ENCODE peak calls at places on chromosome 20, in seven cellular contexts. One of them, this sample, is unnamed.
A peak's percentile ranks its signal among the peaks of the same experiment; 100 is the strongest.

GRCh38 chr20:13638496-13639477 is at the start of gene TASP1:
- DNase-seq in neural crest cell: peak; percentile 78
- DNase-seq in mucosa of gallbladder: peak; percentile 97
- DNase-seq in IMR-90: peak; percentile 94
- DNase-seq in ELR: peak; percentile 95
- DNase-seq in C1 segment of cervical spinal cord: peak; percentile 90
- DNase-seq in skeletal muscle cell: peak; percentile 81
- DNase-seq in this sample: peak; percentile 95

GRCh38 chr20:12084482-12084881 is 166.8 kb downstream of the BTBD3 start:
- DNase-seq in neural crest cell: no peak
- DNase-seq in ELR: no peak
- DNase-seq in skeletal muscle cell: no peak
- DNase-seq in IMR-90: no peak
- DNase-seq in mucosa of gallbladder: no peak
- DNase-seq in C1 segment of cervical spinal cord: no peak
- DNase-seq in this sample: no peak

GRCh38 chr20:10653593-10654288 is 20.1 kb downstream of the JAG1 start:
- DNase-seq in ELR: peak; percentile 26
- DNase-seq in IMR-90: peak; percentile 94
- DNase-seq in C1 segment of cervical spinal cord: no peak
- DNase-seq in skeletal muscle cell: peak; percentile 75
- DNase-seq in mucosa of gallbladder: no peak
- DNase-seq in neural crest cell: no peak
- DNase-seq in this sample: peak; percentile 59

GRCh38 chr20:63491078-63491477 is 7.8 kb downstream of the EEF1A2 start:
- DNase-seq in skeletal muscle cell: no peak
- DNase-seq in ELR: no peak
- DNase-seq in neural crest cell: no peak
- DNase-seq in IMR-90: no peak
- DNase-seq in C1 segment of cervical spinal cord: no peak
- DNase-seq in mucosa of gallbladder: no peak
- DNase-seq in this sample: no peak

GRCh38 chr20:48157970-48158369 is 372.7 kb upstream of the SULF2 start:
- DNase-seq in IMR-90: no peak
- DNase-seq in ELR: no peak
- DNase-seq in C1 segment of cervical spinal cord: peak; percentile 0
- DNase-seq in skeletal muscle cell: no peak
- DNase-seq in neural crest cell: no peak
- DNase-seq in mucosa of gallbladder: peak; percentile 11
- DNase-seq in this sample: no peak

GRCh38 chr20:24048014-24048611 is 59.5 kb upstream of the GGTLC1 start:
- DNase-seq in neural crest cell: no peak
- DNase-seq in IMR-90: no peak
- DNase-seq in skeletal muscle cell: no peak
- DNase-seq in C1 segment of cervical spinal cord: no peak
- DNase-seq in mucosa of gallbladder: no peak
- DNase-seq in ELR: no peak
- DNase-seq in this sample: no peak

GRCh38 chr20:11849976-11850670 is 67.6 kb upstream of the BTBD3 start:
- DNase-seq in C1 segment of cervical spinal cord: no peak
- DNase-seq in neural crest cell: no peak
- DNase-seq in skeletal muscle cell: peak; percentile 89
- DNase-seq in mucosa of gallbladder: no peak
- DNase-seq in ELR: peak; percentile 88
- DNase-seq in IMR-90: peak; percentile 45
- DNase-seq in this sample: peak; percentile 88

GRCh38 chr20:49501917-49502316 is 19.4 kb upstream of the KCNB1 start:
- DNase-seq in neural crest cell: no peak
- DNase-seq in IMR-90: peak; percentile 26
- DNase-seq in mucosa of gallbladder: no peak
- DNase-seq in C1 segment of cervical spinal cord: no peak
- DNase-seq in ELR: peak; percentile 58
- DNase-seq in skeletal muscle cell: no peak
- DNase-seq in this sample: peak; percentile 26

GRCh38 chr20:13960119-13960518 is 30.3 kb downstream of the SEL1L2 start:
- DNase-seq in ELR: no peak
- DNase-seq in C1 segment of cervical spinal cord: no peak
- DNase-seq in neural crest cell: no peak
- DNase-seq in skeletal muscle cell: no peak
- DNase-seq in mucosa of gallbladder: no peak
- DNase-seq in IMR-90: no peak
- DNase-seq in this sample: no peak

GRCh38 chr20:4956200-4956810 is 45.0 kb downstream of the SLC23A2 start:
- DNase-seq in neural crest cell: no peak
- DNase-seq in C1 segment of cervical spinal cord: no peak
- DNase-seq in ELR: peak; percentile 69
- DNase-seq in mucosa of gallbladder: no peak
- DNase-seq in skeletal muscle cell: no peak
- DNase-seq in IMR-90: peak; percentile 75
- DNase-seq in this sample: peak; percentile 58

GRCh38 chr20:34345426-34345757 is 17.7 kb upstream of the ITCH start:
- DNase-seq in neural crest cell: no peak
- DNase-seq in skeletal muscle cell: no peak
- DNase-seq in C1 segment of cervical spinal cord: no peak
- DNase-seq in IMR-90: no peak
- DNase-seq in mucosa of gallbladder: no peak
- DNase-seq in ELR: no peak
- DNase-seq in this sample: no peak

GRCh38 chr20:11261533-11262000 is 587.8 kb upstream of the JAG1 start:
- DNase-seq in skeletal muscle cell: peak; percentile 98
- DNase-seq in C1 segment of cervical spinal cord: no peak
- DNase-seq in mucosa of gallbladder: no peak
- DNase-seq in ELR: peak; percentile 86
- DNase-seq in IMR-90: peak; percentile 95
- DNase-seq in neural crest cell: no peak
- DNase-seq in this sample: peak; percentile 89

GRCh38 chr20:36482044-36482473 is 59.3 kb upstream of the MYL9 start:
- DNase-seq in mucosa of gallbladder: no peak
- DNase-seq in skeletal muscle cell: no peak
- DNase-seq in ELR: no peak
- DNase-seq in C1 segment of cervical spinal cord: peak; percentile 51
- DNase-seq in neural crest cell: no peak
- DNase-seq in IMR-90: no peak
- DNase-seq in this sample: no peak

GRCh38 chr20:42041000-42041565 is 422.9 kb upstream of the CHD6 start:
- DNase-seq in neural crest cell: no peak
- DNase-seq in C1 segment of cervical spinal cord: no peak
- DNase-seq in ELR: no peak
- DNase-seq in IMR-90: no peak
- DNase-seq in mucosa of gallbladder: no peak
- DNase-seq in skeletal muscle cell: no peak
- DNase-seq in this sample: no peak

GRCh38 chr20:30815577-30816181 is 441.8 kb upstream of the DEFB115 start:
- DNase-seq in C1 segment of cervical spinal cord: no peak
- DNase-seq in mucosa of gallbladder: no peak
- DNase-seq in neural crest cell: no peak
- DNase-seq in ELR: no peak
- DNase-seq in skeletal muscle cell: no peak
- DNase-seq in IMR-90: no peak
- DNase-seq in this sample: no peak

GRCh38 chr20:2829376-2829775 is 11.1 kb downstream of the PCED1A start:
- DNase-seq in IMR-90: no peak
- DNase-seq in neural crest cell: no peak
- DNase-seq in mucosa of gallbladder: no peak
- DNase-seq in C1 segment of cervical spinal cord: no peak
- DNase-seq in skeletal muscle cell: no peak
- DNase-seq in ELR: no peak
- DNase-seq in this sample: no peak

GRCh38 chr20:46388945-46389344 is 17.5 kb downstream of the ELMO2 start:
- DNase-seq in C1 segment of cervical spinal cord: no peak
- DNase-seq in IMR-90: no peak
- DNase-seq in mucosa of gallbladder: no peak
- DNase-seq in skeletal muscle cell: no peak
- DNase-seq in neural crest cell: no peak
- DNase-seq in ELR: no peak
- DNase-seq in this sample: no peak

GRCh38 chr20:58010186-58010585 is 218.3 kb downstream of the ANKRD60 start:
- DNase-seq in ELR: no peak
- DNase-seq in mucosa of gallbladder: no peak
- DNase-seq in neural crest cell: no peak
- DNase-seq in C1 segment of cervical spinal cord: no peak
- DNase-seq in skeletal muscle cell: no peak
- DNase-seq in IMR-90: no peak
- DNase-seq in this sample: no peak

GRCh38 chr20:49385471-49385870 is 97.0 kb downstream of the KCNB1 start:
- DNase-seq in neural crest cell: no peak
- DNase-seq in IMR-90: peak; percentile 22
- DNase-seq in ELR: peak; percentile 64
- DNase-seq in skeletal muscle cell: no peak
- DNase-seq in C1 segment of cervical spinal cord: no peak
- DNase-seq in mucosa of gallbladder: no peak
- DNase-seq in this sample: peak; percentile 50

GRCh38 chr20:63536241-63536977 is 767 bp downstream of the PTK6 start:
- DNase-seq in neural crest cell: no peak
- DNase-seq in C1 segment of cervical spinal cord: no peak
- DNase-seq in skeletal muscle cell: peak; percentile 37
- DNase-seq in mucosa of gallbladder: no peak
- DNase-seq in ELR: peak; percentile 60
- DNase-seq in IMR-90: peak; percentile 29
- DNase-seq in this sample: peak; percentile 46

GRCh38 chr20:6008254-6008653 is 45.6 kb downstream of the LRRN4 start:
- DNase-seq in neural crest cell: no peak
- DNase-seq in C1 segment of cervical spinal cord: peak; percentile 25
- DNase-seq in ELR: peak; percentile 85
- DNase-seq in skeletal muscle cell: peak; percentile 90
- DNase-seq in IMR-90: peak; percentile 92
- DNase-seq in mucosa of gallbladder: peak; percentile 34
- DNase-seq in this sample: peak; percentile 85

GRCh38 chr20:59073582-59073981 is 31.0 kb upstream of the PRELID3B start:
- DNase-seq in skeletal muscle cell: no peak
- DNase-seq in C1 segment of cervical spinal cord: no peak
- DNase-seq in ELR: no peak
- DNase-seq in mucosa of gallbladder: no peak
- DNase-seq in neural crest cell: no peak
- DNase-seq in IMR-90: no peak
- DNase-seq in this sample: no peak

GRCh38 chr20:13396826-13397225 is 175.8 kb downstream of the ISM1 start:
- DNase-seq in ELR: no peak
- DNase-seq in neural crest cell: no peak
- DNase-seq in mucosa of gallbladder: no peak
- DNase-seq in IMR-90: no peak
- DNase-seq in C1 segment of cervical spinal cord: no peak
- DNase-seq in skeletal muscle cell: no peak
- DNase-seq in this sample: no peak

GRCh38 chr20:4070323-4071176 is 55.2 kb upstream of the RNF24 start:
- DNase-seq in C1 segment of cervical spinal cord: no peak
- DNase-seq in IMR-90: no peak
- DNase-seq in neural crest cell: no peak
- DNase-seq in skeletal muscle cell: no peak
- DNase-seq in mucosa of gallbladder: no peak
- DNase-seq in ELR: no peak
- DNase-seq in this sample: no peak

GRCh38 chr20:49343246-49343645 is 65.4 kb upstream of the ZNFX1 start:
- DNase-seq in C1 segment of cervical spinal cord: no peak
- DNase-seq in neural crest cell: no peak
- DNase-seq in ELR: no peak
- DNase-seq in skeletal muscle cell: peak; percentile 9
- DNase-seq in mucosa of gallbladder: no peak
- DNase-seq in IMR-90: no peak
- DNase-seq in this sample: peak; percentile 22

GRCh38 chr20:8127553-8128255 is 4.4 kb upstream of the PLCB1 start:
- DNase-seq in neural crest cell: no peak
- DNase-seq in ELR: no peak
- DNase-seq in IMR-90: peak; percentile 42
- DNase-seq in mucosa of gallbladder: no peak
- DNase-seq in C1 segment of cervical spinal cord: no peak
- DNase-seq in skeletal muscle cell: no peak
- DNase-seq in this sample: no peak

GRCh38 chr20:59485576-59486250 is 118.6 kb upstream of the PHACTR3 start:
- DNase-seq in ELR: no peak
- DNase-seq in skeletal muscle cell: no peak
- DNase-seq in C1 segment of cervical spinal cord: no peak
- DNase-seq in neural crest cell: no peak
- DNase-seq in IMR-90: no peak
- DNase-seq in mucosa of gallbladder: no peak
- DNase-seq in this sample: no peak

GRCh38 chr20:33819456-33819855 is 8.3 kb downstream of the CHMP4B start:
- DNase-seq in IMR-90: no peak
- DNase-seq in C1 segment of cervical spinal cord: no peak
- DNase-seq in neural crest cell: no peak
- DNase-seq in mucosa of gallbladder: no peak
- DNase-seq in skeletal muscle cell: no peak
- DNase-seq in ELR: no peak
- DNase-seq in this sample: no peak

GRCh38 chr20:57772349-57772964 is 62.6 kb upstream of the PMEPA1 start:
- DNase-seq in C1 segment of cervical spinal cord: no peak
- DNase-seq in ELR: peak; percentile 72
- DNase-seq in mucosa of gallbladder: no peak
- DNase-seq in neural crest cell: no peak
- DNase-seq in IMR-90: peak; percentile 64
- DNase-seq in skeletal muscle cell: no peak
- DNase-seq in this sample: peak; percentile 80

GRCh38 chr20:46311719-46312074 is 3.4 kb upstream of the CDH22 start:
- DNase-seq in neural crest cell: no peak
- DNase-seq in IMR-90: no peak
- DNase-seq in mucosa of gallbladder: no peak
- DNase-seq in ELR: no peak
- DNase-seq in skeletal muscle cell: no peak
- DNase-seq in C1 segment of cervical spinal cord: no peak
- DNase-seq in this sample: no peak